ENCODE peak calls at places on chromosome 9, in five cellular contexts. One of them, this sample, is unnamed.

GRCh38 chr9:134593756-134594375 is 47.7 kb upstream of the COL5A1 start:
- DNase-seq in A673: no peak
- DNase-seq in neural progenitor cell: no peak
- DNase-seq in PC-3: no peak
- DNase-seq in fibroblast of lung: no peak
- DNase-seq in this sample: no peak

GRCh38 chr9:113519401-113520108 is 56.0 kb downstream of the RGS3 start:
- DNase-seq in A673: no peak
- DNase-seq in neural progenitor cell: no peak
- DNase-seq in PC-3: peak; percentile 35
- DNase-seq in fibroblast of lung: peak; percentile 83
- DNase-seq in this sample: peak; percentile 82

GRCh38 chr9:125440411-125440810 is 178.8 kb downstream of the GAPVD1 start:
- DNase-seq in A673: no peak
- DNase-seq in neural progenitor cell: no peak
- DNase-seq in PC-3: no peak
- DNase-seq in fibroblast of lung: no peak
- DNase-seq in this sample: no peak

GRCh38 chr9:123305879-123306278 is 37.5 kb upstream of the STRBP start:
- DNase-seq in A673: no peak
- DNase-seq in neural progenitor cell: no peak
- DNase-seq in PC-3: no peak
- DNase-seq in fibroblast of lung: no peak
- DNase-seq in this sample: no peak

GRCh38 chr9:757246-757881 is 84.1 kb upstream of the DMRT1 start:
- DNase-seq in A673: peak; percentile 60
- DNase-seq in neural progenitor cell: peak; percentile 68
- DNase-seq in PC-3: peak; percentile 57
- DNase-seq in fibroblast of lung: peak; percentile 75
- DNase-seq in this sample: peak; percentile 67

GRCh38 chr9:69412741-69413150 is 87.7 kb downstream of the ENTREP1 start:
- DNase-seq in A673: peak; percentile 39
- DNase-seq in neural progenitor cell: peak; percentile 84
- DNase-seq in PC-3: peak; percentile 43
- DNase-seq in fibroblast of lung: peak; percentile 68
- DNase-seq in this sample: peak; percentile 74

GRCh38 chr9:116345817-116346216 is 192.2 kb downstream of the PAPPA start:
- DNase-seq in A673: no peak
- DNase-seq in neural progenitor cell: no peak
- DNase-seq in PC-3: no peak
- DNase-seq in fibroblast of lung: no peak
- DNase-seq in this sample: no peak

GRCh38 chr9:13717356-13718057 is 438.0 kb upstream of the MPDZ start:
- DNase-seq in A673: no peak
- DNase-seq in neural progenitor cell: no peak
- DNase-seq in PC-3: peak; percentile 32
- DNase-seq in fibroblast of lung: peak; percentile 21
- DNase-seq in this sample: peak; percentile 43

GRCh38 chr9:5617749-5618148 is 11.2 kb upstream of the RIC1 start:
- DNase-seq in A673: no peak
- DNase-seq in neural progenitor cell: no peak
- DNase-seq in PC-3: no peak
- DNase-seq in fibroblast of lung: no peak
- DNase-seq in this sample: no peak

GRCh38 chr9:35731415-35732184 is 395 bp downstream of the TLN1 start:
- DNase-seq in A673: peak; percentile 52
- DNase-seq in neural progenitor cell: no peak
- DNase-seq in PC-3: no peak
- DNase-seq in fibroblast of lung: peak; percentile 43
- DNase-seq in this sample: no peak

GRCh38 chr9:35226685-35227084 is 64.9 kb downstream of the UNC13B start:
- DNase-seq in A673: no peak
- DNase-seq in neural progenitor cell: no peak
- DNase-seq in PC-3: no peak
- DNase-seq in fibroblast of lung: no peak
- DNase-seq in this sample: no peak

GRCh38 chr9:135533093-135533492 is 11.9 kb downstream of the LCN1 start:
- DNase-seq in A673: peak; percentile 18
- DNase-seq in neural progenitor cell: no peak
- DNase-seq in PC-3: no peak
- DNase-seq in fibroblast of lung: no peak
- DNase-seq in this sample: no peak

GRCh38 chr9:125434986-125435775 is 173.6 kb downstream of the GAPVD1 start:
- DNase-seq in A673: no peak
- DNase-seq in neural progenitor cell: no peak
- DNase-seq in PC-3: no peak
- DNase-seq in fibroblast of lung: no peak
- DNase-seq in this sample: no peak

GRCh38 chr9:69476016-69476415 is 151.0 kb downstream of the ENTREP1 start:
- DNase-seq in A673: no peak
- DNase-seq in neural progenitor cell: no peak
- DNase-seq in PC-3: no peak
- DNase-seq in fibroblast of lung: no peak
- DNase-seq in this sample: no peak

GRCh38 chr9:4099961-4100360 is 199.9 kb downstream of the GLIS3 start:
- DNase-seq in A673: no peak
- DNase-seq in neural progenitor cell: no peak
- DNase-seq in PC-3: no peak
- DNase-seq in fibroblast of lung: peak; percentile 68
- DNase-seq in this sample: no peak

GRCh38 chr9:89000973-89001916 is 10.0 kb downstream of the S1PR3 start:
- DNase-seq in A673: peak; percentile 95
- DNase-seq in neural progenitor cell: peak; percentile 95
- DNase-seq in PC-3: peak; percentile 79
- DNase-seq in fibroblast of lung: peak; percentile 88
- DNase-seq in this sample: peak; percentile 77
- H3K4me3 ChIP-seq in A673: no peak overlapping the region
- H3K4me3 ChIP-seq in neural progenitor cell: no peak overlapping the region
- H3K4me3 ChIP-seq in PC-3: peak overlapping the region; percentile 49
- H3K4me3 ChIP-seq in fibroblast of lung: no peak overlapping the region
- H3K4me3 ChIP-seq in this sample: no peak overlapping the region

GRCh38 chr9:22037954-22038690 is 29.0 kb upstream of the CDKN2B start:
- DNase-seq in A673: no peak
- DNase-seq in neural progenitor cell: no peak
- DNase-seq in PC-3: peak; percentile 48
- DNase-seq in fibroblast of lung: peak; percentile 86
- DNase-seq in this sample: peak; percentile 51
- H3K4me1 ChIP-seq in A673: no peaks in the 10 kb centered on the region
- H3K4me1 ChIP-seq in neural progenitor cell: no peaks in the 10 kb centered on the region
- H3K4me1 ChIP-seq in PC-3: peaks cover 62% of the 10 kb centered on the region
- H3K4me1 ChIP-seq in fibroblast of lung: peaks cover 31% of the 10 kb centered on the region
- H3K4me1 ChIP-seq in this sample: no peaks in the 10 kb centered on the region

GRCh38 chr9:132415181-132415580 is 5.2 kb downstream of the CFAP77 start:
- DNase-seq in A673: no peak
- DNase-seq in neural progenitor cell: no peak
- DNase-seq in PC-3: no peak
- DNase-seq in fibroblast of lung: no peak
- DNase-seq in this sample: no peak
- TF ChIP-seq EZH2 in A673: no peak
- TF ChIP-seq EZH2 in neural progenitor cell: no peak
- TF ChIP-seq EZH2 in PC-3: no peak
- TF ChIP-seq EZH2 in fibroblast of lung: no peak
- TF ChIP-seq EZH2 in this sample: peak; percentile 14

GRCh38 chr9:130940023-130940549 is 1.0 kb upstream of the FIBCD1 start:
- DNase-seq in A673: no peak
- DNase-seq in neural progenitor cell: peak; percentile 53
- DNase-seq in PC-3: no peak
- DNase-seq in fibroblast of lung: no peak
- DNase-seq in this sample: no peak

GRCh38 chr9:130940693-130941576 is 1.9 kb upstream of the FIBCD1 start:
- DNase-seq in A673: peak; percentile 50
- DNase-seq in neural progenitor cell: peak; percentile 83
- DNase-seq in PC-3: peak; percentile 85
- DNase-seq in fibroblast of lung: peak; percentile 31
- DNase-seq in this sample: peak; percentile 44

GRCh38 chr9:130938184-130938651 is 829 bp downstream of the FIBCD1 start:
- DNase-seq in A673: no peak
- DNase-seq in neural progenitor cell: no peak
- DNase-seq in PC-3: no peak
- DNase-seq in fibroblast of lung: no peak
- DNase-seq in this sample: no peak

GRCh38 chr9:130938652-130939404 is at the start of gene FIBCD1:
- DNase-seq in A673: peak; percentile 45
- DNase-seq in neural progenitor cell: peak; percentile 83
- DNase-seq in PC-3: peak; percentile 40
- DNase-seq in fibroblast of lung: peak; percentile 44
- DNase-seq in this sample: peak; percentile 13

DNA sequence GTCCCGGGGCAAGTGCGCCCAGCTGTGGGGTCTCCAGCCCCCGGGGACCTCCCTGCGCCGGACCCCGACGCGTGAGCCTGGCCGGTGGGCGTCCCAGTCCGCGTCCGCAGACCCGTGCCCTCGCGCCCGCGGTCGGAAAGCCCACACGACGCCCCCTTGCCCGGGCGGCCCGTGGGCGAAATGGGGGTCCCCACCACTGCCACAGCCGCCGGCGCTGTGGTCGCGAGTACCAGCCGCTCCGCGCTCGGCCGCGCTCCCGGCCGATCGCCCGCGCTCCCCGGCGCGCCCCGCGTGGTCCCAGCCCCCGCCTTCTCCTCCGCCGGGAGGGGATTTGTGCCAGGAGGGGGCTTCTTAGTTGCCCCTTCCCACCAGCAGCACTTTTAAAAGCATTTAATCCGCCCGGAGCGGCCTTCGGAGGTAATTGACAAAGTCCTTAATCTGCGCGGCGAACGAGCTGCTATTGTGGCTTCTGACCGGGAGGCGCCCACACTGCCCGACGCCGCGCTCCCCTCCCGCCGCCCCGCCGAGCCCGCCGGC is 426 bp upstream of the FIBCD1 start:
- DNase-seq in A673: no peak
- DNase-seq in neural progenitor cell: peak; percentile 91
- DNase-seq in PC-3: peak; percentile 17
- DNase-seq in fibroblast of lung: no peak
- DNase-seq in this sample: no peak
- H3K4me3 ChIP-seq in A673: peak overlapping the region; percentile 55
- H3K4me3 ChIP-seq in neural progenitor cell: peak overlapping the region; percentile 89
- H3K4me3 ChIP-seq in PC-3: peak overlapping the region; percentile 79
- H3K4me3 ChIP-seq in fibroblast of lung: no peak overlapping the region
- H3K4me3 ChIP-seq in this sample: no peak overlapping the region

GRCh38 chr9:109962215-109962614 is 182.2 kb downstream of the PALM2AKAP2 start:
- DNase-seq in A673: no peak
- DNase-seq in neural progenitor cell: no peak
- DNase-seq in PC-3: no peak
- DNase-seq in fibroblast of lung: no peak
- DNase-seq in this sample: no peak

GRCh38 chr9:109967651-109968331 is 187.8 kb downstream of the PALM2AKAP2 start:
- DNase-seq in A673: no peak
- DNase-seq in neural progenitor cell: no peak
- DNase-seq in PC-3: no peak
- DNase-seq in fibroblast of lung: no peak
- DNase-seq in this sample: no peak

GRCh38 chr9:109966643-109967368 is 186.8 kb downstream of the PALM2AKAP2 start:
- DNase-seq in A673: no peak
- DNase-seq in neural progenitor cell: no peak
- DNase-seq in PC-3: no peak
- DNase-seq in fibroblast of lung: no peak
- DNase-seq in this sample: no peak

GRCh38 chr9:109961579-109961978 is 181.6 kb downstream of the PALM2AKAP2 start:
- DNase-seq in A673: no peak
- DNase-seq in neural progenitor cell: no peak
- DNase-seq in PC-3: no peak
- DNase-seq in fibroblast of lung: no peak
- DNase-seq in this sample: no peak

GRCh38 chr9:109963079-109963478 is 183.1 kb downstream of the PALM2AKAP2 start:
- DNase-seq in A673: no peak
- DNase-seq in neural progenitor cell: no peak
- DNase-seq in PC-3: peak; percentile 34
- DNase-seq in fibroblast of lung: no peak
- DNase-seq in this sample: peak; percentile 33
- H3K4me1 ChIP-seq in A673: no peaks in the 10 kb centered on the region
- H3K4me1 ChIP-seq in neural progenitor cell: no peaks in the 10 kb centered on the region
- H3K4me1 ChIP-seq in PC-3: no peaks in the 10 kb centered on the region
- H3K4me1 ChIP-seq in fibroblast of lung: peaks cover 2% of the 10 kb centered on the region
- H3K4me1 ChIP-seq in this sample: peaks cover 5% of the 10 kb centered on the region

DNA sequence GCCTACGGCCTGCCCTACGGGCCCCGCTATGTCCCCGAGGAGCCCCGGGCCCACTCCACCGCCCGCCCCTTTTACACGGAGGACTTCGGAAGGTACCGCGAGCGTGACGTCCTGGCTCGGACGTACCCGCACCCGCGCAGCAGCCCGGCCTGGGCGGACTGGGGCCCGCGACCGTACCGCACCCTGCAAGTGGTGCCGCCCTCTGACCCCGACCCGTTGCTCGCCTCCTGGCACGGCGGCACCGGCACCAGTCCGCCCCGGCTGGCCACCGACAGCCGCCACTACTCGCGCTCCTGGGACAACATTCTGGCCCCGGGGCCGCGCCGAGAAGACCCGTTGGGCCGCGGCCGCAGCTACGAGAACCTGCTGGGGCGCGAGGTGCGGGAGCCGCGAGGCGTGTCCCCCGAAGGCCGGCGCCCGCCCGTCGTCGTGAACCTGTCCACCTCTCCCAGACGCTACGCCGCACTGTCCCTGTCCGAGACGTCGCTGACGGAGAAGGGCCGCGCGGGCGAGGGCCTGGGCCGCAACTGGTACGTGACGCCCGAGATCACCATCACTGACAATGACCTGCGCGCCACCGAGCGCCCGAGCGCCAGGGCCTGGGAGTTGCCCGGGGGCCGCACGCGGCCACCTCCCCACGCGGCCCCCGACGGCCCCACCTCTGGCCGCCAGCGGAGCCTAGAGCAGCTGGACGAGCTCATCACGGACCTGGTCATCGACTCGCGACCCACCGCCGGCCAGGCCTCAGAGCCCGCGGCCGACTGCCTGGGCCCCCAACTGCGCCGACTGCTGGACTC is 3.4 kb downstream of the AJM1 start:
- DNase-seq in A673: no peak
- DNase-seq in neural progenitor cell: no peak
- DNase-seq in PC-3: no peak
- DNase-seq in fibroblast of lung: no peak
- DNase-seq in this sample: no peak
- TF ChIP-seq EZH2 in A673: no peak
- TF ChIP-seq EZH2 in neural progenitor cell: no peak
- TF ChIP-seq EZH2 in PC-3: no peak
- TF ChIP-seq EZH2 in fibroblast of lung: no peak
- TF ChIP-seq EZH2 in this sample: peak; percentile 72

DNA sequence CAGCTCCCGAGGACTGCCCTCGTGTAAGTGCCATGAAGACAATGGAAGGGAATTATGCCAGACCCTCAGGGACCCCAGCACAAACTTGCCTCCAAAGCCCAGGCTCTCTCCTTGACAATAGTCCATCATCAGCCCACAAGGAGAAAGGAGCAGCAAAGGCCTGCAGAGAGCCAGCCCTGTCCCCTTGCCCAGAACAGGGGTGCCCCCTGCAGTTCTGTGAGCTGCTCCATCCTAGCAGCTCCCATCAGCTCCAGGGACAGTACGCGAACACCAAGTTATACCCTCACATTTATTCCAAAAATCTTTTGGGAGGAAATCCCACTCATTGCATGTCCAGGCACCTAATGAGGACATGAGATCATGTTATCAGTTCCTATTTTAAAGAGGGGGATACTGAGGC is 11.1 kb downstream of the BARX1 start:
- DNase-seq in A673: no peak
- DNase-seq in neural progenitor cell: peak; percentile 42
- DNase-seq in PC-3: no peak
- DNase-seq in fibroblast of lung: no peak
- DNase-seq in this sample: no peak
- H3K4me3 ChIP-seq in A673: no peak overlapping the region
- H3K4me3 ChIP-seq in neural progenitor cell: no peak overlapping the region
- H3K4me3 ChIP-seq in PC-3: no peak overlapping the region
- H3K4me3 ChIP-seq in fibroblast of lung: no peak overlapping the region
- H3K4me3 ChIP-seq in this sample: no peak overlapping the region

GRCh38 chr9:129572517-129572916 is 48.4 kb downstream of the C9orf50 start:
- DNase-seq in A673: no peak
- DNase-seq in neural progenitor cell: no peak
- DNase-seq in PC-3: no peak
- DNase-seq in fibroblast of lung: no peak
- DNase-seq in this sample: no peak
- H3K4me1 ChIP-seq in A673: peaks cover 32% of the 10 kb centered on the region
- H3K4me1 ChIP-seq in neural progenitor cell: peaks cover 13% of the 10 kb centered on the region
- H3K4me1 ChIP-seq in PC-3: peaks cover 20% of the 10 kb centered on the region
- H3K4me1 ChIP-seq in fibroblast of lung: peaks cover 36% of the 10 kb centered on the region
- H3K4me1 ChIP-seq in this sample: peaks cover 9% of the 10 kb centered on the region

This sample was measured in endothelial cell of umbilical vein.